ENCODE peak calls at places on chromosomes 5 and 9, in six cellular contexts. M is mammary epithelial cell, L is lung, P is cardiac muscle cell, O is HFF-Myc, X is cardiac fibroblast. Q is an unnamed sample.

GRCh38 chr9:91131433-91131839 is 230.3 kb downstream of the AUH start:
- DNase-seq in M (peak; percentile 97), L (no peak), P (peak; percentile 90), O (peak; percentile 88), X (peak; percentile 90), Q (peak; percentile 99)

GRCh38 chr9:109440797-109441287 is 57.3 kb downstream of the PTPN3 start:
- DNase-seq in M (peak; percentile 77), L (peak; percentile 58), P (peak; percentile 90), O (peak; percentile 71), X (peak; percentile 88), Q (peak; percentile 74)

GRCh38 chr5:150484964-150485769 is 22.8 kb upstream of the NDST1 start:
- DNase-seq in M (no peak), L (no peak), P (no peak), O (no peak), X (no peak), Q (no peak)

GRCh38 chr9:89497978-89498844 is at the start of gene SEMA4D:
- DNase-seq in M (peak; percentile 45), L (peak; percentile 79), P (peak; percentile 66), O (peak; percentile 30), X (peak; percentile 57), Q (no peak)

GRCh38 chr9:13491493-13492424 is 212.3 kb upstream of the MPDZ start:
- DNase-seq in M (peak; percentile 57), L (no peak), P (no peak), O (no peak), X (no peak), Q (no peak)

GRCh38 chr5:142609142-142609541 is 76.7 kb downstream of the FGF1 start:
- DNase-seq in M (no peak), L (peak; percentile 39), P (no peak), O (no peak), X (no peak), Q (no peak)

GRCh38 chr9:4905135-4905490 is 80.0 kb upstream of the JAK2 start:
- DNase-seq in M (no peak), L (no peak), P (peak; percentile 17), O (no peak), X (no peak), Q (no peak)

GRCh38 chr5:13346401-13346800 is 598.1 kb downstream of the DNAH5 start:
- DNase-seq in M (peak; percentile 29), L (no peak), P (no peak), O (no peak), X (no peak), Q (no peak)

GRCh38 chr5:14308384-14309154 is 165.4 kb downstream of the TRIO start:
- DNase-seq in M (no peak), L (no peak), P (no peak), O (no peak), X (no peak), Q (no peak)

GRCh38 chr5:177476531-177477233 is 3.2 kb upstream of the DBN1 start:
- DNase-seq in M (no peak), L (no peak), P (peak; percentile 73), O (no peak), X (peak; percentile 73), Q (no peak)

GRCh38 chr5:168324864-168325615 is 33.6 kb downstream of the WWC1 start:
- DNase-seq in M (peak; percentile 85), L (peak; percentile 52), P (no peak), O (no peak), X (no peak), Q (no peak)

GRCh38 chr5:126600631-126601511 is at the start of gene PHAX:
- DNase-seq in M (peak; percentile 79), L (peak; percentile 71), P (peak; percentile 87), O (no peak), X (peak; percentile 86), Q (no peak)

GRCh38 chr5:12330993-12331588 is 426.8 kb upstream of the CTNND2 start:
- DNase-seq in M (no peak), L (no peak), P (no peak), O (no peak), X (no peak), Q (no peak)

GRCh38 chr5:38466444-38467189 is 89.8 kb downstream of the LIFR start:
- DNase-seq in M (no peak), L (peak; percentile 70), P (peak; percentile 90), O (no peak), X (peak; percentile 96), Q (no peak)

GRCh38 chr5:61949680-61950435 is 356.1 kb upstream of the KIF2A start:
- DNase-seq in M (no peak), L (no peak), P (no peak), O (no peak), X (no peak), Q (no peak)

GRCh38 chr5:963673-964531 is 44.7 kb upstream of the NKD2 start:
- DNase-seq in M (no peak), L (no peak), P (peak; percentile 97), O (peak; percentile 86), X (peak; percentile 97), Q (peak; percentile 76)

GRCh38 chr9:127676636-127677035 is 30.2 kb upstream of the CFAP157 start:
- DNase-seq in M (no peak), L (no peak), P (peak; percentile 27), O (no peak), X (no peak), Q (no peak)

GRCh38 chr9:118222375-118222774 is 518.2 kb downstream of the TLR4 start:
- DNase-seq in M (no peak), L (no peak), P (no peak), O (no peak), X (no peak), Q (no peak)

GRCh38 chr5:25862276-25862675 is 1176.1 kb downstream of the CDH9 start:
- DNase-seq in M (no peak), L (no peak), P (no peak), O (no peak), X (no peak), Q (no peak)

GRCh38 chr5:14105717-14106435 is 37.3 kb upstream of the TRIO start:
- DNase-seq in M (peak; percentile 92), L (no peak), P (peak; percentile 74), O (peak; percentile 82), X (peak; percentile 77), Q (peak; percentile 69)

GRCh38 chr5:72356361-72356760 is 36.2 kb downstream of the PTCD2 start:
- DNase-seq in M (no peak), L (no peak), P (no peak), O (no peak), X (no peak), Q (no peak)

GRCh38 chr9:91378695-91379127 is 17.0 kb upstream of the AUH start:
- DNase-seq in M (no peak), L (no peak), P (peak; percentile 83), O (no peak), X (peak; percentile 86), Q (peak; percentile 67)

GRCh38 chr5:173324115-173325001 is 3.9 kb downstream of the STC2 start:
- DNase-seq in M (no peak), L (peak; percentile 58), P (peak; percentile 97), O (peak; percentile 92), X (peak; percentile 97), Q (no peak)

GRCh38 chr9:136661641-136662325 is 933 bp upstream of the EGFL7 start:
- DNase-seq in M (no peak), L (no peak), P (no peak), O (no peak), X (no peak), Q (no peak)

GRCh38 chr9:74755355-74755754 is 132.4 kb downstream of the TRPM6 start:
- DNase-seq in M (no peak), L (no peak), P (no peak), O (no peak), X (no peak), Q (no peak)

GRCh38 chr5:14351845-14352712 is 208.9 kb downstream of the TRIO start:
- DNase-seq in M (peak; percentile 43), L (peak; percentile 61), P (peak; percentile 77), O (peak; percentile 25), X (peak; percentile 78), Q (peak; percentile 32)

GRCh38 chr5:6721442-6721841 is 8.2 kb downstream of the TENT4A start:
- DNase-seq in M (no peak), L (no peak), P (no peak), O (no peak), X (no peak), Q (no peak)

GRCh38 chr5:82105457-82105856 is 133.6 kb downstream of the ATG10 start:
- DNase-seq in M (peak; percentile 22), L (no peak), P (no peak), O (no peak), X (no peak), Q (no peak)

GRCh38 chr5:83321656-83322055 is 149.9 kb upstream of the VCAN start:
- DNase-seq in M (no peak), L (no peak), P (peak; percentile 38), O (peak; percentile 30), X (peak; percentile 31), Q (peak; percentile 23)

GRCh38 chr9:137454145-137454505 is 5.0 kb downstream of the NSMF start:
- DNase-seq in M (no peak), L (peak; percentile 70), P (peak; percentile 31), O (no peak), X (peak; percentile 37), Q (no peak)

GRCh38 chr5:16192311-16192710 is 12.7 kb upstream of the MARCHF11 start:
- DNase-seq in M (no peak), L (no peak), P (no peak), O (no peak), X (no peak), Q (no peak)
- H3K4me3 ChIP-seq in M (no peak overlapping the region), L (no peak overlapping the region), P (no peak overlapping the region), O (no peak overlapping the region), X (no peak overlapping the region), Q (no peak overlapping the region)

DNA sequence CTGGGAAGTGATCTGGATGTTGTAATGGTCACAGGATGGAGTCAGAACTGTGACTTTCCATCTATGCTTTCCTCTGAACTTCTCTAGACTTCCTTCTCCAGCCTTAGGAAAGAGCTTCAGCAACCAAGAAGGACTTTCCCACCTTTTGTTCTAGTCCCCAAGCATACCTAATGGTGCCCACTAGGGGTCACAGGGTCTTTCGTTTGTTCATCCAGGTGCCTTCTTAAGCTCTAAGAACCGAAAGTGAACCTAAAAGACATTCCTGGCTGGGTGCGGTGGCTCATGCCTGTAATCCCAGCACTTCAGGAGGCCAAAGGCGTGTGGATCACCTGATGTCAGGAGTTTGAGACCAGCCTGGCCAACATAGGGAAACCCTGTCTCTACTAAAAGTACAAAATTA is 1.8 kb upstream of the WNT8A start:
- DNase-seq in M (no peak), L (no peak), P (no peak), O (no peak), X (no peak), Q (no peak)
- TF ChIP-seq CTCF in M (no peak), L (no peak), P (no peak), O (no peak), X (peak; percentile 2), Q (no peak)

DNA sequence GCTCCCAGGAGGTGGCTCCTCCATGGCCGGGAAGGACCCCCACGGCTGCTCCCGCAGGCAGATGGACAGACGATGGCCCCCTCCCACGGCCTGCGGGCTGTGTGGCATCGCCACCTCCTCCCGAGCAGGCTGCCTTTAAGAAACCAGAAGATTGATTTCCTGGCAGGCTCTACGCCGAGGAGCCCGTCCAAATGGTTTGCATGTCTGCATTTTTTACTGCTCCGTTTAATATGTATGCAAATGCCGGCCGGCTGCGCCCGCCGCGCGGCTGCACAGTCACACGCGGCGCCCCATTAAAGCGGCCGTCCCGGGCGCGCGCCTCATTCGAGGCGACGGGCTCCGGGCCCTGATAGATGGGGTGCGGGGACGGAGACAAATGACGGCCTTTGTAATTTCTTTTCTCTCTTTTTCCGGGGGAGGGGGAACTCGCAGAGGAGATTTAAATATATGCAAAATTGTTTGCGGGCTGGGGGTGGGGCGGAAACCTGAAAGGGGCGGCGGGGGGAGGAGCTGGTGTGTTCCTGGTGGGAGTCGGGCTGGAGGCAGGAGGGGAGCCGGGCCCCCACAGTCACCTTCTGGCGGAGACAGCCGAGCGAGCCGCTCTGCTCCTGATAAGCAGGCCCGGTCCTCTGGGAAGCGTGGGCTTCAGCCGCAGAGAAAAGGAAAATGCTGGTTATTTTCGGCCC is 158.7 kb upstream of the IER5L start:
- DNase-seq in M (peak; percentile 19), L (peak; percentile 40), P (peak; percentile 85), O (no peak), X (peak; percentile 85), Q (peak; percentile 53)
- H3K4me3 ChIP-seq in M (peak overlapping the region; percentile 41), L (no peak overlapping the region), P (peak overlapping the region; percentile 7), O (no peak overlapping the region), X (peak overlapping the region; percentile 18), Q (peak overlapping the region; percentile 31)

GRCh38 chr9:34869390-34869789 is 88.7 kb upstream of the PHF24 start:
- DNase-seq in M (peak; percentile 10), L (no peak), P (peak; percentile 72), O (no peak), X (peak; percentile 71), Q (no peak)
- TF ChIP-seq CTCF in M (peak; percentile 49), L (peak; percentile 11), P (peak; percentile 57), O (peak; percentile 30), X (peak; percentile 49), Q (peak; percentile 36)

Q was measured in AG09309.